ENCODE peak calls at places on chromosomes 6 and 20, in six cellular contexts. Y, Q, B, A, W and J are unnamed samples.

GRCh38 chr20:5535211-5535756 is 214.9 kb upstream of the SHLD1 start:
- DNase-seq in W (peak), A (no peak), Y (peak), B (no peak), Q (no peak), J (peak)

GRCh38 chr20:24958506-24959385 is 9.7 kb downstream of the CST7 start:
- DNase-seq in Y (no peak), B (no peak), Q (peak), W (no peak), A (no peak), J (no peak)

GRCh38 chr6:34888874-34889555 is at the start of gene ANKS1A:
- DNase-seq in B (peak), Y (no peak), A (peak), W (peak), Q (peak), J (no peak)

GRCh38 chr20:18645851-18646250 is 58.0 kb downstream of the DTD1 start:
- DNase-seq in A (no peak), Q (no peak), Y (no peak), W (no peak), B (no peak), J (no peak)

GRCh38 chr20:24766826-24767622 is 182.0 kb upstream of the CST7 start:
- DNase-seq in B (no peak), A (no peak), W (no peak), Y (no peak), Q (peak), J (no peak)

GRCh38 chr6:157989541-157990289 is 8.1 kb downstream of the SYNJ2 start:
- DNase-seq in B (no peak), W (peak), Y (no peak), A (peak), Q (no peak), J (no peak)

GRCh38 chr6:115271001-115271400 is 789.7 kb downstream of the FRK start:
- DNase-seq in A (no peak), Y (no peak), Q (no peak), B (no peak), W (no peak), J (no peak)

GRCh38 chr6:25681848-25682247 is 29.8 kb downstream of the SCGN start:
- DNase-seq in A (no peak), W (no peak), Y (no peak), Q (no peak), B (no peak), J (no peak)

GRCh38 chr6:161545741-161546140 is 271.9 kb upstream of the AGPAT4 start:
- DNase-seq in B (no peak), Q (no peak), Y (no peak), A (no peak), W (no peak), J (no peak)

GRCh38 chr6:2028457-2029038 is 216.9 kb downstream of the GMDS start:
- DNase-seq in A (peak), W (no peak), Y (no peak), Q (no peak), B (no peak), J (no peak)

GRCh38 chr6:149366237-149366921 is 33.7 kb upstream of the SUMO4 start:
- DNase-seq in Y (no peak), Q (no peak), A (no peak), B (no peak), W (no peak), J (no peak)

GRCh38 chr20:61680096-61680495 is 385.6 kb downstream of the TAF4 start:
- DNase-seq in W (no peak), Y (no peak), Q (no peak), B (no peak), A (no peak), J (no peak)

GRCh38 chr6:93416575-93417420 is 2.6 kb downstream of the EPHA7 start:
- DNase-seq in A (no peak), W (peak), Y (no peak), B (no peak), Q (no peak), J (no peak)

GRCh38 chr6:127582777-127583462 is 5.9 kb downstream of the C6orf58 start:
- DNase-seq in A (no peak), W (peak), Q (no peak), Y (peak), B (peak), J (no peak)

GRCh38 chr20:50516180-50516934 is 6.2 kb downstream of the PTPN1 start:
- DNase-seq in Y (no peak), B (no peak), W (no peak), Q (no peak), A (no peak), J (no peak)

GRCh38 chr20:43444107-43444506 is 13.6 kb upstream of the SRSF6 start:
- DNase-seq in Y (no peak), W (no peak), Q (no peak), B (no peak), A (no peak), J (no peak)

GRCh38 chr6:9428416-9429172 is 986.3 kb downstream of the TFAP2A start:
- DNase-seq in W (no peak), A (no peak), Y (no peak), Q (no peak), B (no peak), J (no peak)

GRCh38 chr6:1393641-1394283 is 4.4 kb downstream of the FOXF2 start:
- DNase-seq in B (no peak), Q (no peak), A (no peak), W (no peak), Y (no peak), J (no peak)

GRCh38 chr20:57092112-57092899 is 174.1 kb downstream of the BMP7 start:
- DNase-seq in W (peak), A (no peak), Y (no peak), B (peak), Q (peak), J (no peak)

GRCh38 chr6:149988550-149989336 is 25.0 kb downstream of the ULBP1 start:
- DNase-seq in W (no peak), Y (no peak), B (no peak), A (no peak), Q (no peak), J (no peak)

GRCh38 chr6:854405-855073 is 161.6 kb upstream of the EXOC2 start:
- DNase-seq in B (no peak), W (no peak), Q (no peak), A (no peak), Y (no peak), J (no peak)

GRCh38 chr6:16320533-16321340 is 82.3 kb downstream of the GMPR start:
- DNase-seq in Q (no peak), B (no peak), Y (no peak), W (no peak), A (peak), J (no peak)

GRCh38 chr6:81842254-81842653 is 89.8 kb upstream of the TENT5A start:
- DNase-seq in B (no peak), A (no peak), W (no peak), Y (no peak), Q (no peak), J (no peak)

GRCh38 chr6:7617954-7618764 is 28.2 kb downstream of the SNRNP48 start:
- DNase-seq in B (no peak), A (no peak), W (peak), Q (no peak), Y (peak), J (peak)

GRCh38 chr20:50304883-50305635 is 114.4 kb downstream of the CEBPB start:
- DNase-seq in B (no peak), Y (peak), A (peak), W (no peak), Q (no peak), J (peak)

GRCh38 chr6:46629698-46630097 is 22.9 kb downstream of the CYP39A1 start:
- DNase-seq in A (no peak), B (no peak), Q (no peak), Y (no peak), W (no peak), J (no peak)

GRCh38 chr6:147035891-147036290 is 168.3 kb upstream of the STXBP5 start:
- DNase-seq in Q (no peak), B (no peak), Y (no peak), W (no peak), A (no peak), J (no peak)

GRCh38 chr6:158799051-158799792 is 19.9 kb downstream of the EZR start:
- DNase-seq in Y (no peak), W (no peak), A (peak), B (no peak), Q (no peak), J (no peak)

GRCh38 chr6:74851598-74851997 is 354.3 kb downstream of the COL12A1 start:
- DNase-seq in W (no peak), A (no peak), Y (no peak), B (no peak), Q (no peak), J (peak)

GRCh38 chr20:56381501-56381900 is 10.5 kb downstream of the AURKA start:
- DNase-seq in Y (no peak), W (no peak), B (no peak), A (no peak), Q (no peak), J (no peak)

GRCh38 chr20:34165246-34165645 is 53.2 kb upstream of the EIF2S2 start:
- DNase-seq in B (no peak), Q (no peak), A (no peak), Y (no peak), W (no peak), J (no peak)

GRCh38 chr6:90039911-90040310 is 145.6 kb downstream of the GJA10 start:
- DNase-seq in W (no peak), Y (peak), A (no peak), B (no peak), Q (no peak), J (no peak)

GRCh38 chr6:122913558-122913957 is 82.5 kb upstream of the CLVS2 start:
- DNase-seq in Y (no peak), B (no peak), A (no peak), W (no peak), Q (no peak), J (no peak)

GRCh38 chr6:37850728-37851285 is 31.3 kb downstream of the ZFAND3 start:
- DNase-seq in Q (no peak), B (no peak), W (no peak), A (no peak), Y (no peak), J (no peak)

DNA sequence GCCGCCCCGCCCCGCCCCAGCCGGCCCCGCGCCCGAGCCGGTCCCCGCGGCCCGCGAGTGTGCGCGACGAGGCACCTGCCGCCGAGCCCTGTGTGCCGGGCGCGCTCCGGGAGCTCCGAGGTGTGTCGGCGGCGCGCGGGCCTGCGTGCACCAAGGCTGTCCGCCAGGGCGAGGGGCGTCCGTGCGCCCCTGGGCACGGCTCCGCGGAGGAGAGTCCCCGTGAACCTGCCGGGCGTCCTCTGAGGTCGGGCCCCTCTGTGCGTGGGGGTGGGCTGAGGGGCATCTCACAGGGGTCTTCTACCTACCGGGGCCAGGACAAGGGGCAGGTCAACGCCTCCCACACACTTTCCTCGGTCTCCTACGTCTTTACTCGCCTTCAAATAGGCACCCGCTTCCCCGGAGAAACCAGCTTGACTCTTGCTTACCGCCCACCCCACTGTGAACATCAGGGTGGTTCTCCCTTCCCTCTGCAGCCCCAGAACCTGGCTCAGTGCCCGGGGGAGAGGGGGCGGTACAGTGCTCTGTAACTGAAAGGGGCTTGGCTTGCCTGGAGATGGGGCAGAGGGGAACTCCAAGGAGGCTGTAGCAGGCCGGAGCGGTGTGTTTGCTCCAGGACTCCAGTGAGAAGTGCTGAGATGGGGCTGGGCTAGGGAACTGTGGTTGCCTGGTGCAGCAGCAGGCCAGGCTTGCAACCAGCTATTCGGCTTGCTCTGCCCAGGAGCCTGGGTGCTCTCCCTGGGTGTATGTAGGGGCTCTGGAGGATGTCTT is at the start of gene SAMD10:
- DNase-seq in A (peak), W (no peak), Y (no peak), Q (peak), B (no peak), J (no peak)
- TF ChIP-seq CTCF in A (peak), W (no peak), Y (peak), Q (no peak), B (peak), J (no peak)

DNA sequence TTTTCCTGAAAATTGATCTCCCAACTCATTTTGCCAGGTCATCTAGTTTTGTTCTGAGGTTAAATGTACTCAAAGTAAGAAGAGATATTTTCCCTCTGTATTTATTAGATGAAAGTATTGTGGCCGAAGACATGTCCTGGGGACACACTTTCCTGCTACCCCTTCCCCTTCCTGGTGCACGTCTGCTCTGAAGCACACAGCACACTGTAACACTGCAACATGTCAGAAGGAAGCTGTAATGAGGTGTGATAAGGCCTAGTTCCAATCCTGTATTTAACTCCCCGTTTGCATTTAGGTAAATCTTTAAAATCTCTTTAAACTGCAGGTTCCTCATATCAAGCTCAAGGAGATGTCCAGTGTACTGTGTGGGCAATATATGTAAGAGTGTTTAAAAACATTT is 99.4 kb downstream of the HDGFL1 start:
- DNase-seq in B (no peak), Q (no peak), W (no peak), Y (no peak), A (no peak), J (no peak)
- TF ChIP-seq CTCF in B (no peak), Q (no peak), W (no peak), Y (no peak), A (no peak), J (no peak)

GRCh38 chr6:3229566-3230274 is 2.3 kb upstream of the TUBB2B start:
- DNase-seq in Q (no peak), Y (no peak), A (no peak), B (no peak), W (no peak), J (no peak)
- TF ChIP-seq CTCF in Q (no peak), Y (no peak), A (no peak), B (no peak), W (no peak), J (no peak)

GRCh38 chr20:58492795-58493538 is 22.2 kb downstream of the APCDD1L start:
- DNase-seq in B (no peak), A (no peak), Y (no peak), W (no peak), Q (no peak), J (no peak)
- TF ChIP-seq CTCF in B (no peak), A (no peak), Y (no peak), W (no peak), Q (no peak), J (no peak)

DNA sequence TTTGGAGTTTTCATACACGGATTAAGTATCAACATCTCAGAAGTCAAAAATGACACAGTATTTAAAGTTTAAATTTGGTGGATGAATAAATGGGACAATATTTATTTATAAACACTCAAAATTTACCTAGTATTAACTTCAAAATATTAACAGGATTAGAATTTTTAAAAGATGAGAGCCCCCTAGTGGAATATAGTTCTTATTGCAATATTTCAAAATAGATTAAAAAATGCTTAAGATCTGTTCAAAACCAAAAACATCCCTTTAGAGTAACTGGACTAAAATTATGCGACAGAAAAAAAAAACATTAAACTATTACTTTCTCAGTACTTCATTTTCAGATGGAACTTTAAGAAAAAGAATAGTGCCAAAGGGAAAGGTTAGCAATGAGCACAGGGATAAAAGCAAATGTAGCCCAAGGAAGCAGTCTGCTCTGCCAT is 56.6 kb downstream of the SNX14 start:
- DNase-seq in B (no peak), Y (no peak), A (no peak), W (peak), Q (no peak), J (no peak)
- TF ChIP-seq CTCF in B (peak), Y (peak), A (no peak), W (peak), Q (peak), J (peak)

DNA sequence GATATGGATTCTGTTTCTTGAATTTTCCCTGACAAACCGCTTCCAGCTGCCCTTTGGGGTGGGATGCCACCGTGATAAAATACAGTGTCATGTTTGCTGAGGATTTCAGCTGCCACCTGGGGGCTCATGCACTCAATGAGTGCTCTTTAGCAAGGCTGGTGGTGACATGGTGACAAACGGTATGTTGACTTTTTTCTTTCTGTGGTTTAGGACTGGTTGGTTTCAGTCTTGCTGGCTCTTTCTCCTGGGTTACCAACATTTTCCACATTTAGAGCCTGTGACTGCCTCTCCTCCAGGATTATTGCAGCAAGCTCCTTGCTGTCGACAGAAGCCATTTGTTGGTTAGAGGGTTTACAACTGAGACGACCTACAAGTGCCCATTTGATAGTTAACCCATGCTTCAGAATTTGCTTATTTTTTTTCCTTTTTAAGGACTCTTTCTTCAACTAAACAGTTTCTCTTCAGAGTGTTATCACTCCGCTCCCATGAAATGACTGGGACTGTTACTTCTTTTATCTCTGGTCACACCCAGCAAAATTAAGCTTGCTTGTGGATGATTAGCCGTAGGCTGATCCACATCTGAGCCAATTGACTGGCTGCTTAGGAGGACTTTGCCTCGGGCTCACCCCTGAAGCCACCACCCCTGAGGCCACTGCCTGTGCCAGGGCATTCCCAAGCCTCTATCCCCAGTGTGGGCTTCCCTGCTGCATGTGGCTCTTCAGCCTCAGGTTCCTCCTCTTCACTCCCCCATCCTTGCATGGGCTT is 48.4 kb upstream of the CDYL start:
- DNase-seq in A (no peak), Y (no peak), B (no peak), W (no peak), Q (no peak), J (no peak)
- TF ChIP-seq CTCF in A (no peak), Y (no peak), B (no peak), W (no peak), Q (no peak), J (no peak)

GRCh38 chr6:96015321-96015790 is 418 bp upstream of the FUT9 start:
- DNase-seq in Q (no peak), W (no peak), A (no peak), B (no peak), Y (no peak), J (no peak)
- TF ChIP-seq CTCF in Q (no peak), W (no peak), A (no peak), B (no peak), Y (no peak), J (no peak)

GRCh38 chr6:148272084-148272483 is 70.6 kb upstream of the SASH1 start:
- DNase-seq in Y (peak), W (no peak), B (no peak), Q (no peak), A (no peak), J (peak)

GRCh38 chr6:148274809-148275208 is 67.8 kb upstream of the SASH1 start:
- DNase-seq in W (no peak), B (no peak), A (no peak), Y (no peak), Q (no peak), J (no peak)

GRCh38 chr6:148269386-148269785 is 73.3 kb upstream of the SASH1 start:
- DNase-seq in A (no peak), B (no peak), W (no peak), Q (no peak), Y (no peak), J (no peak)

GRCh38 chr6:148273962-148274752 is 68.5 kb upstream of the SASH1 start:
- DNase-seq in Q (no peak), W (no peak), Y (no peak), A (no peak), B (no peak), J (no peak)

GRCh38 chr6:148272597-148272996 is 70.0 kb upstream of the SASH1 start:
- DNase-seq in A (no peak), Y (no peak), Q (no peak), W (no peak), B (no peak), J (no peak)
- TF ChIP-seq CTCF in A (no peak), Y (no peak), Q (no peak), W (no peak), B (no peak), J (no peak)

DNA sequence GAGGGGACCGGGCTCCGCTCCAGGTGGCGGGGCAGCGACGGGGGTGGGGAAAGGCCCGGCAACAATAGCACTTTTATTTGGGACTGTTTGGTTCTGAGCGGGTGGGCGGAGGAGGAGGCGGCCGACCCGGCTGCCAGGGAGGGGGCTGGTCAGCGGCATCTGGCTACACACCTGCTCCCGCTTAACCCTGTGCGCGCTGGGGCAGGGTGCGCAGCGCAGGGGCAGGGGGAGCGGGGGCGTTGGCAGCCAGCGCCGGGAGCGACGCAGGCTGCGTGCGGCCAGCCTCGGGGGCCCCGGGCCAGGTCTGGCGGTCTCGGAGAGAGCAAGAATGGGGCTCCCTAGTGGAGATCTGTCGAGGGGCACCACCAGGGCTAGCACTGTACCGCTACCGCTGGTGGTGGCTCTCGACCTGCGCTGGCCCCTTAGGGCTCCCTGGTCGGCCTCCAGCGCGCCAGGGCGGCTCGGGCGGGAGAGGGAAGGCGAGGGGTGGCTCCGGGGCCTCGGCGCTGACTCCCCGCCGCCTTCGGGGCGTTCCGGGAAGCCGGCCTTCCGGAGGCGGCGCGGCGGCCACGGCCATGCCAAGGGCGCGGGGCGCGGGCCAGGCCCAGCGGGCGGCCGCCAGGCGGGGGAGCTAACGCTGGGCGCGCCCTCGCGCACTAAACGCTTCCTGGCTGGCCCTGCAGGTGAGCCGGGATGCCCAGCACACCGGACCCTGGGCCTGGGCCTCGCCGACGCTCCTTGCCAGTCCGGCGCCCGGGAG is 92.4 kb downstream of the NCR2 start:
- DNase-seq in A (peak), Q (no peak), W (peak), Y (no peak), B (no peak), J (no peak)
- TF ChIP-seq CTCF in A (peak), Q (no peak), W (peak), Y (no peak), B (peak), J (no peak)